ENCODE peak calls at places on chromosomes 11 and 22, in seven cellular contexts. H is mesenchymal stem cell, B is IMR-90, A is mesendoderm, L is H9, K is neuronal stem cell, M is trophoblast cell. S is an unnamed sample.

GRCh38 chr11:26953770-26954392 is 40.0 kb upstream of the FIBIN start:
- DNase-seq in H (no peak), B (peak; percentile 72), A (no peak), L (no peak), K (no peak), M (no peak), S (no peak)

GRCh38 chr11:12408156-12408770 is 30.9 kb downstream of the PARVA start:
- DNase-seq in H (no peak), B (no peak), A (no peak), L (no peak), K (no peak), M (no peak), S (no peak)

GRCh38 chr22:42932857-42933782 is 76.0 kb upstream of the ARFGAP3 start:
- DNase-seq in H (no peak), B (peak; percentile 28), A (no peak), L (no peak), K (no peak), M (no peak), S (no peak)

GRCh38 chr11:106468091-106468490 is 390.6 kb downstream of the AASDHPPT start:
- DNase-seq in H (peak; percentile 82), B (peak; percentile 79), A (no peak), L (no peak), K (no peak), M (no peak), S (no peak)

GRCh38 chr11:17020831-17021230 is 6.6 kb upstream of the PLEKHA7 start:
- DNase-seq in H (peak; percentile 9), B (no peak), A (peak; percentile 23), L (no peak), K (no peak), M (no peak), S (no peak)

GRCh38 chr22:28064941-28065340 is 145.9 kb upstream of the PITPNB start:
- DNase-seq in H (no peak), B (peak; percentile 24), A (no peak), L (no peak), K (no peak), M (no peak), S (no peak)

GRCh38 chr22:31496735-31497146 is 405 bp downstream of the SFI1 start:
- DNase-seq in H (peak; percentile 40), B (no peak), A (no peak), L (no peak), K (no peak), M (peak; percentile 18), S (no peak)

GRCh38 chr11:94845622-94846021 is 77.5 kb downstream of the AMOTL1 start:
- DNase-seq in H (peak; percentile 40), B (peak; percentile 89), A (no peak), L (no peak), K (no peak), M (no peak), S (no peak)

GRCh38 chr11:66999555-66999954 is 23.4 kb upstream of the SYT12 start:
- DNase-seq in H (no peak), B (no peak), A (no peak), L (no peak), K (no peak), M (no peak), S (no peak)

GRCh38 chr11:12377824-12378593 is 638 bp downstream of the PARVA start:
- DNase-seq in H (peak; percentile 91), B (peak; percentile 71), A (peak; percentile 95), L (peak; percentile 89), K (peak; percentile 58), M (peak; percentile 92), S (peak; percentile 69)

GRCh38 chr11:44767421-44767820 is 40.7 kb downstream of the TSPAN18 start:
- DNase-seq in H (peak; percentile 43), B (peak; percentile 64), A (no peak), L (no peak), K (no peak), M (no peak), S (no peak)

GRCh38 chr11:11536650-11537049 is 85.2 kb downstream of the GALNT18 start:
- DNase-seq in H (no peak), B (no peak), A (no peak), L (no peak), K (no peak), M (no peak), S (no peak)

GRCh38 chr11:92552942-92553341 is 328.3 kb downstream of the FAT3 start:
- DNase-seq in H (no peak), B (peak; percentile 4), A (no peak), L (no peak), K (no peak), M (no peak), S (no peak)

GRCh38 chr11:119754199-119754598 is 25.2 kb upstream of the NECTIN1 start:
- DNase-seq in H (no peak), B (no peak), A (no peak), L (no peak), K (no peak), M (no peak), S (no peak)

GRCh38 chr11:67022961-67023956 is at the start of gene SYT12:
- DNase-seq in H (no peak), B (no peak), A (no peak), L (no peak), K (peak; percentile 18), M (peak; percentile 6), S (peak; percentile 72)

GRCh38 chr11:23423119-23423518 is 562.8 kb upstream of the CCDC179 start:
- DNase-seq in H (no peak), B (peak; percentile 78), A (no peak), L (no peak), K (no peak), M (no peak), S (no peak)

GRCh38 chr11:132717824-132718223 is 814.5 kb downstream of the OPCML start:
- DNase-seq in H (no peak), B (no peak), A (no peak), L (no peak), K (no peak), M (no peak), S (no peak)

GRCh38 chr11:108019870-108020540 is 11.3 kb downstream of the CUL5 start:
- DNase-seq in H (peak; percentile 36), B (peak; percentile 25), A (peak; percentile 46), L (no peak), K (no peak), M (no peak), S (no peak)

GRCh38 chr11:44726278-44727113 is at the start of gene TSPAN18:
- DNase-seq in H (no peak), B (no peak), A (peak; percentile 94), L (peak; percentile 85), K (peak; percentile 72), M (no peak), S (peak; percentile 58)

GRCh38 chr22:49690454-49690853 is 137.2 kb downstream of the BRD1 start:
- DNase-seq in H (no peak), B (no peak), A (no peak), L (peak; percentile 20), K (no peak), M (no peak), S (no peak)

DNA sequence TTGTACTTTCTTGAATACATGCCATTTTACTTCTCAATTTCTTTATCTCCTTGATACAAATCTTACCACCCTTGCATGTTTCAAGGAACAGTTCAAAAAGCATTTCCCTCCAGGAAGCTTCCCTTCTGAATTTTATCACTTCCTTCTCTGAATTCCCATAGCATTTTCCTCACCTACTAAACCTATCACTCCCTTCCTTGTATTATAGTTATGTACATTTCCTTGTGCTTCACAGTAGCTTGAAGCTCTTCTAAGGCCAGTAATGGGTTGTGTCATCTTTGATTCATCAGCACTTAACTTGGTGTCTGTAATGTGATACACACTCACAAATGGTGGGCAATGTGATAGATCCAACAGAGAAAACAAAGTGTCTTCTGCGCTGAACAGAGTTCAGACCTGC is 127.5 kb downstream of the CCDC81 start:
- DNase-seq in H (no peak), B (no peak), A (no peak), L (no peak), K (no peak), M (no peak), S (no peak)
- H2BK5ac ChIP-seq in H (no peak overlapping the region), B (no peak overlapping the region), A (no peak overlapping the region), L (no peak overlapping the region), K (no peak overlapping the region), M (no peak overlapping the region), S (no peak overlapping the region)

GRCh38 chr11:46930089-46930488 is 6.5 kb upstream of the CSTPP1 start:
- DNase-seq in H (peak; percentile 85), B (peak; percentile 73), A (peak; percentile 39), L (no peak), K (no peak), M (no peak), S (no peak)
- H2BK5ac ChIP-seq in H (no peak overlapping the region), B (no peak overlapping the region), A (no peak overlapping the region), L (no peak overlapping the region), K (no peak overlapping the region), M (no peak overlapping the region), S (no peak overlapping the region)

GRCh38 chr11:76752321-76753175 is 30.6 kb upstream of the TSKU start:
- DNase-seq in H (peak; percentile 39), B (peak; percentile 88), A (no peak), L (no peak), K (no peak), M (no peak), S (no peak)
- H2BK5ac ChIP-seq in H (no peak overlapping the region), B (no peak overlapping the region), A (no peak overlapping the region), L (no peak overlapping the region), K (no peak overlapping the region), M (no peak overlapping the region), S (peak overlapping the region; percentile 56)

GRCh38 chr22:33720166-33720878 is 200.0 kb downstream of the LARGE1 start:
- DNase-seq in H (no peak), B (no peak), A (no peak), L (no peak), K (no peak), M (no peak), S (no peak)

GRCh38 chr22:33723915-33724314 is 196.4 kb downstream of the LARGE1 start:
- DNase-seq in H (no peak), B (no peak), A (no peak), L (no peak), K (no peak), M (no peak), S (no peak)

GRCh38 chr22:33717694-33718396 is 202.4 kb downstream of the LARGE1 start:
- DNase-seq in H (no peak), B (no peak), A (no peak), L (no peak), K (no peak), M (no peak), S (no peak)

GRCh38 chr22:33726294-33726711 is 194.0 kb downstream of the LARGE1 start:
- DNase-seq in H (peak; percentile 38), B (peak; percentile 85), A (no peak), L (no peak), K (no peak), M (no peak), S (no peak)

GRCh38 chr22:33722817-33723216 is 197.5 kb downstream of the LARGE1 start:
- DNase-seq in H (no peak), B (no peak), A (no peak), L (no peak), K (peak; percentile 31), M (no peak), S (no peak)
- H2BK5ac ChIP-seq in H (no peak overlapping the region), B (no peak overlapping the region), A (no peak overlapping the region), L (no peak overlapping the region), K (no peak overlapping the region), M (no peak overlapping the region), S (no peak overlapping the region)

GRCh38 chr22:32634424-32634981 is 159.9 kb downstream of the FBXO7 start:
- DNase-seq in H (no peak), B (no peak), A (no peak), L (no peak), K (no peak), M (no peak), S (no peak)
- H2BK5ac ChIP-seq in H (no peak overlapping the region), B (no peak overlapping the region), A (no peak overlapping the region), L (no peak overlapping the region), K (no peak overlapping the region), M (no peak overlapping the region), S (no peak overlapping the region)

S was measured in H1.